ENCODE peak calls at places on chromosomes 11 and 22, in four cellular contexts. W is A549, C is HepG2, J is K562. P is an unnamed sample.

GRCh38 chr11:63879598-63879997 is 37.4 kb downstream of the RCOR2 start:
- DNase-seq in W (no peak), J (no peak), C (no peak), P (no peak)

GRCh38 chr11:10426475-10426874 is 28.6 kb upstream of the AMPD3 start:
- DNase-seq in J (no peak), W (no peak), C (no peak), P (no peak)

GRCh38 chr22:48156603-48157355 is 1394.3 kb downstream of the TBC1D22A start:
- DNase-seq in J (no peak), W (no peak), C (no peak), P (no peak)

GRCh38 chr11:18100926-18101656 is 4.8 kb downstream of the SAAL1 start:
- DNase-seq in W (peak; percentile 7), J (no peak), C (no peak), P (no peak)

GRCh38 chr22:43346521-43346929 is 3.4 kb upstream of the SCUBE1 start:
- DNase-seq in C (peak; percentile 30), J (peak; percentile 57), W (peak; percentile 37), P (peak; percentile 87)

GRCh38 chr11:123151366-123151765 is 43.7 kb downstream of the CLMP start:
- DNase-seq in W (no peak), J (no peak), C (no peak), P (no peak)

GRCh38 chr11:101944896-101945295 is 28.6 kb upstream of the ANGPTL5 start:
- DNase-seq in J (no peak), W (no peak), C (no peak), P (no peak)

GRCh38 chr11:118791961-118792578 is 1.1 kb upstream of the DDX6 start:
- DNase-seq in J (peak; percentile 43), C (no peak), W (peak; percentile 10), P (peak; percentile 38)

GRCh38 chr11:12224537-12224893 is 114.1 kb downstream of the MICAL2 start:
- DNase-seq in C (no peak), J (no peak), W (no peak), P (no peak)

GRCh38 chr22:31969789-31970489 is 25.6 kb downstream of the YWHAH start:
- DNase-seq in C (peak; percentile 61), W (peak; percentile 76), J (peak; percentile 57), P (peak; percentile 87)

GRCh38 chr11:68120212-68121066 is 749 bp downstream of the CHKA start:
- DNase-seq in J (peak; percentile 73), W (no peak), C (peak; percentile 47), P (peak; percentile 65)

GRCh38 chr11:95715777-95716241 is 73.8 kb downstream of the FAM76B start:
- DNase-seq in J (no peak), W (no peak), C (peak; percentile 3), P (no peak)

GRCh38 chr11:1682225-1682901 is 14.6 kb upstream of the KRTAP5-6 start:
- DNase-seq in C (peak; percentile 59), W (no peak), J (no peak), P (no peak)

GRCh38 chr22:44968736-44969135 is 41.1 kb downstream of the PHF21B start:
- DNase-seq in W (no peak), C (no peak), J (peak; percentile 15), P (no peak)

GRCh38 chr11:46541593-46542371 is 52.0 kb downstream of the AMBRA1 start:
- DNase-seq in W (peak; percentile 42), J (peak; percentile 82), C (no peak), P (no peak)

GRCh38 chr11:116406042-116406441 is 366.7 kb downstream of the BUD13 start:
- DNase-seq in J (no peak), C (no peak), W (no peak), P (no peak)

GRCh38 chr11:34354782-34355181 is 3.0 kb downstream of the ABTB2 start:
- DNase-seq in J (no peak), C (no peak), W (peak; percentile 48), P (no peak)

GRCh38 chr11:20671856-20672546 is 2.6 kb downstream of the NELL1 start:
- DNase-seq in C (peak; percentile 7), J (peak; percentile 19), W (peak; percentile 20), P (no peak)

GRCh38 chr11:32087602-32088001 is 3.3 kb upstream of the RCN1 start:
- DNase-seq in C (no peak), W (no peak), J (peak; percentile 17), P (no peak)

GRCh38 chr11:109853156-109853776 is 239.9 kb upstream of the ZC3H12C start:
- DNase-seq in C (peak; percentile 15), W (peak; percentile 67), J (peak; percentile 23), P (no peak)

GRCh38 chr11:124737638-124738293 is 2.0 kb upstream of the NRGN start:
- DNase-seq in C (no peak), W (no peak), J (no peak), P (no peak)

GRCh38 chr11:23313001-23313400 is 452.7 kb upstream of the CCDC179 start:
- DNase-seq in J (no peak), C (no peak), W (no peak), P (no peak)

GRCh38 chr11:2517386-2518064 is 72.7 kb downstream of the KCNQ1 start:
- DNase-seq in W (no peak), J (no peak), C (no peak), P (peak; percentile 6)

GRCh38 chr11:69301491-69302401 is 7.8 kb downstream of the MYEOV start:
- DNase-seq in J (peak; percentile 66), W (peak; percentile 96), C (peak; percentile 60), P (no peak)

GRCh38 chr11:34809191-34810106 is 106.7 kb downstream of the APIP start:
- DNase-seq in W (no peak), C (no peak), J (peak; percentile 55), P (no peak)

GRCh38 chr22:37559901-37560681 is at the start of gene CDC42EP1:
- DNase-seq in C (no peak), W (peak; percentile 64), J (peak; percentile 86), P (peak; percentile 55)

GRCh38 chr11:7667460-7667859 is 5.8 kb downstream of the CYB5R2 start:
- DNase-seq in J (no peak), W (no peak), C (no peak), P (no peak)

GRCh38 chr22:48072777-48073176 is 1310.3 kb downstream of the TBC1D22A start:
- DNase-seq in J (no peak), C (no peak), W (no peak), P (peak; percentile 17)

GRCh38 chr11:120622189-120622912 is 110.8 kb downstream of the GRIK4 start:
- DNase-seq in J (peak; percentile 31), W (peak; percentile 4), C (no peak), P (peak; percentile 46)

GRCh38 chr22:23542933-23543332 is 37.2 kb downstream of the IGLL1 start:
- DNase-seq in W (no peak), C (no peak), J (no peak), P (no peak)

GRCh38 chr11:61972796-61973602 is 5.6 kb upstream of the FTH1 start:
- DNase-seq in W (peak; percentile 79), J (no peak), C (peak; percentile 95), P (no peak)

GRCh38 chr22:45919504-45920286 is 57.3 kb downstream of the WNT7B start:
- DNase-seq in C (no peak), J (no peak), W (no peak), P (no peak)

GRCh38 chr11:124934862-124935547 is 842 bp downstream of the HEPACAM start:
- DNase-seq in W (peak; percentile 8), C (peak; percentile 78), J (no peak), P (no peak)

GRCh38 chr11:127247261-127247660 is 246.7 kb upstream of the KIRREL3 start:
- DNase-seq in W (no peak), C (no peak), J (no peak), P (no peak)

GRCh38 chr11:57288771-57289579 is 35.8 kb downstream of the TNKS1BP1 start:
- DNase-seq in C (peak; percentile 41), J (no peak), W (no peak), P (no peak)

GRCh38 chr11:32334822-32335221 is 100.5 kb downstream of the WT1 start:
- DNase-seq in C (peak; percentile 45), J (peak; percentile 44), W (peak; percentile 80), P (peak; percentile 82)

GRCh38 chr11:97703815-97704214 is 1314.0 kb downstream of the JRKL start:
- DNase-seq in W (no peak), C (no peak), J (no peak), P (no peak)

GRCh38 chr22:46309526-46310085 is 12.9 kb downstream of the GTSE1 start:
- DNase-seq in C (no peak), W (no peak), J (no peak), P (no peak)

GRCh38 chr11:119093951-119094815 is 7.5 kb downstream of the DPAGT1 start:
- DNase-seq in W (no peak), J (peak; percentile 65), C (no peak), P (peak; percentile 28)

DNA sequence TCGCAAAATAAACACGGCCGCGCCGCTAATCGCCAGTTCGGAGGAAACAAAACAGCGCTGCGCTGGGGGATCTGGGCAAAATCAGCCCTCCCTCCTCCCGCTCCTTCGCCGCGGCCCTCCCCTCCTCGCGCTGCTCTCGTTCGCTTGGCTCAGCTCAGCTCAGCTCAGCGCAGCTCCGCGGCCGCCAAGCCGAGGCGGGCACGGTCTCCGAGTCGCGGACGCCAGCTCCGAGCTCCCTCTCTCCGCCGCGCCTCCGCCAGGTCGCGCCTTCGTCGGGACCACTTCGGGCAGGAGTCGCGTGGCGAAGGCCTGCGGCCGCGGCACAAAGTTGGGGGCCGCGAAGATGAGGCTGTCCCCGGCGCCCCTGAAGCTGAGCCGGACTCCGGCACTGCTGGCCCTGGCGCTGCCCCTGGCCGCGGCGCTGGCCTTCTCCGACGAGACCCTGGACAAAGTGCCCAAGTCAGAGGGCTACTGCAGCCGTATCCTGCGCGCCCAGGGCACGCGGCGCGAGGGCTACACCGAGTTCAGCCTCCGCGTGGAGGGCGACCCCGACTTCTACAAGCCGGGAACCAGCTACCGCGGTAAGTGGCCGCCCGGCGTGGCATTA is at the start of gene SPON1:
- DNase-seq in W (no peak), C (no peak), J (no peak), P (peak; percentile 73)
- TF ChIP-seq NR3C1 in W (no peak), C (no peak), J (no peak), P (no peak)

GRCh38 chr22:29369460-29369859 is 18.9 kb downstream of the AP1B1 start:
- DNase-seq in J (peak; percentile 25), C (no peak), W (no peak), P (peak; percentile 42)
- TF ChIP-seq NR3C1 in J (no peak), C (no peak), W (no peak), P (no peak)

GRCh38 chr11:36055356-36055755 is 111.5 kb downstream of the LDLRAD3 start:
- DNase-seq in W (no peak), C (no peak), J (no peak), P (no peak)

GRCh38 chr11:36056160-36056751 is 112.4 kb downstream of the LDLRAD3 start:
- DNase-seq in C (no peak), J (peak; percentile 66), W (peak; percentile 38), P (peak; percentile 71)

GRCh38 chr11:36053314-36053713 is 109.5 kb downstream of the LDLRAD3 start:
- DNase-seq in W (no peak), C (no peak), J (no peak), P (no peak)

GRCh38 chr11:36053901-36054300 is 110.0 kb downstream of the LDLRAD3 start:
- DNase-seq in C (no peak), W (no peak), J (no peak), P (no peak)

GRCh38 chr11:36054628-36055027 is 110.8 kb downstream of the LDLRAD3 start:
- DNase-seq in W (no peak), J (no peak), C (no peak), P (no peak)
- TF ChIP-seq NR3C1 in W (no peak), J (no peak), C (no peak), P (no peak)

DNA sequence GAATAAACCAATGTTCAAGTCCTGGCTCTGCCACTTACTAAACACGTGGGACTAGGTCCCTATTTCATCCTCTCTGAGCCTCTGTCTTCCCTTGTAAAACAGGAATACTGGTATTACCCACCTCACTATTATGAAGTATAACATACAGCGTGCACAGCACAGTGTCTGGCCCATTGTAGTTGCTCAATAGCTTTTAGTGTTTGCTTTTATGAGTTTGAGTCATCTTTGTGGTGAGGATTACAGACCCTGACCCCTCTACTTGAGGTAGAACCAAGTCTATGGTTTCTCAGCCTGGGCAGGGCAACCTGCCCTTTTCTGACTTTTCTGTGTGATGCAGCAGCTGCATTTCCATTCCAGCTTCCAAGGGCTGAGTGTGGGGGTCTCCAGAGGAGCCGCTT is 16.5 kb downstream of the PRR5L start:
- DNase-seq in W (peak; percentile 42), C (no peak), J (no peak), P (no peak)
- TF ChIP-seq NR3C1 in W (no peak), C (no peak), J (no peak), P (no peak)